ENCODE peak calls at places on chromosomes 6 and 20, in ten cellular contexts. R, A, Q, M, W, G, I, K, B and X are unnamed samples.

GRCh38 chr6:125586605-125587004 is 162.8 kb upstream of the HEY2 start:
- DNase-seq in R (no peak), A (no peak), Q (no peak), M (no peak), W (no peak), G (no peak), I (no peak), K (no peak), B (no peak), X (no peak)

GRCh38 chr6:47207261-47207660 is 102.4 kb downstream of the TNFRSF21 start:
- DNase-seq in R (no peak), A (no peak), Q (no peak), M (no peak), W (no peak), G (no peak), I (peak), K (no peak), B (no peak), X (no peak)

GRCh38 chr20:50369225-50370035 is 140.8 kb upstream of the PTPN1 start:
- DNase-seq in R (peak), A (no peak), Q (no peak), M (no peak), W (no peak), G (no peak), I (no peak), K (no peak), B (no peak), X (no peak)

GRCh38 chr20:44188752-44189151 is 1.8 kb upstream of the JPH2 start:
- DNase-seq in R (no peak), A (no peak), Q (no peak), M (no peak), W (peak), G (no peak), I (no peak), K (peak), B (no peak), X (no peak)

GRCh38 chr20:62635232-62635631 is 7.1 kb upstream of the SLCO4A1 start:
- DNase-seq in R (no peak), A (no peak), Q (no peak), M (no peak), W (no peak), G (no peak), I (no peak), K (no peak), B (no peak), X (no peak)

GRCh38 chr20:52572687-52573086 is 381.1 kb upstream of the ZFP64 start:
- DNase-seq in R (no peak), A (no peak), Q (no peak), M (no peak), W (no peak), G (peak), I (no peak), K (no peak), B (no peak), X (no peak)

GRCh38 chr20:48679603-48680002 is 148.2 kb downstream of the PREX1 start:
- DNase-seq in R (no peak), A (no peak), Q (no peak), M (peak), W (peak), G (no peak), I (no peak), K (no peak), B (no peak), X (no peak)

GRCh38 chr6:54473328-54473727 is 165.1 kb downstream of the TINAG start:
- DNase-seq in R (no peak), A (no peak), Q (no peak), M (no peak), W (no peak), G (no peak), I (no peak), K (no peak), B (no peak), X (no peak)

GRCh38 chr6:7317538-7317937 is 4.5 kb upstream of the SSR1 start:
- DNase-seq in R (no peak), A (no peak), Q (no peak), M (no peak), W (no peak), G (no peak), I (no peak), K (no peak), B (no peak), X (no peak)

GRCh38 chr6:10521104-10521808 is at the start of gene GCNT2:
- DNase-seq in R (no peak), A (no peak), Q (no peak), M (no peak), W (peak), G (peak), I (peak), K (peak), B (peak), X (no peak)

GRCh38 chr6:107763959-107764358 is 60.2 kb downstream of the SCML4 start:
- DNase-seq in R (no peak), A (no peak), Q (no peak), M (no peak), W (no peak), G (peak), I (peak), K (peak), B (no peak), X (peak)

GRCh38 chr6:44795326-44795725 is 407.8 kb downstream of the CDC5L start:
- DNase-seq in R (no peak), A (no peak), Q (no peak), M (no peak), W (no peak), G (no peak), I (no peak), K (no peak), B (no peak), X (no peak)

GRCh38 chr6:44253307-44254101 is 3.8 kb downstream of the SLC35B2 start:
- DNase-seq in R (no peak), A (peak), Q (no peak), M (peak), W (peak), G (no peak), I (peak), K (peak), B (peak), X (no peak)

GRCh38 chr6:165876568-165876967 is 213.5 kb upstream of the PDE10A start:
- DNase-seq in R (peak), A (no peak), Q (no peak), M (no peak), W (no peak), G (peak), I (peak), K (peak), B (no peak), X (peak)

GRCh38 chr20:34240121-34240520 is 1.1 kb upstream of the ASIP start:
- DNase-seq in R (no peak), A (no peak), Q (no peak), M (no peak), W (no peak), G (no peak), I (no peak), K (no peak), B (no peak), X (no peak)

GRCh38 chr20:45972500-45973183 is 639 bp upstream of the ZNF335 start:
- DNase-seq in R (no peak), A (no peak), Q (no peak), M (peak), W (no peak), G (no peak), I (no peak), K (no peak), B (no peak), X (no peak)

GRCh38 chr6:26097268-26097875 is 10.1 kb downstream of the HFE start:
- DNase-seq in R (peak), A (peak), Q (no peak), M (peak), W (peak), G (peak), I (peak), K (peak), B (peak), X (peak)

GRCh38 chr20:43958626-43959025 is 44.0 kb downstream of the TOX2 start:
- DNase-seq in R (no peak), A (no peak), Q (no peak), M (no peak), W (no peak), G (no peak), I (no peak), K (no peak), B (no peak), X (no peak)

GRCh38 chr20:61436674-61437279 is 184.7 kb downstream of the CDH4 start:
- DNase-seq in R (no peak), A (no peak), Q (peak), M (no peak), W (peak), G (peak), I (peak), K (peak), B (no peak), X (peak)

GRCh38 chr6:155026366-155027045 is 31.4 kb downstream of the TIAM2 start:
- DNase-seq in R (peak), A (no peak), Q (peak), M (no peak), W (peak), G (peak), I (peak), K (peak), B (peak), X (peak)

GRCh38 chr6:49646942-49647341 is 10.3 kb upstream of the RHAG start:
- DNase-seq in R (no peak), A (no peak), Q (no peak), M (no peak), W (no peak), G (no peak), I (no peak), K (no peak), B (no peak), X (no peak)

GRCh38 chr6:107821591-107821990 is 2.5 kb downstream of the SCML4 start:
- DNase-seq in R (no peak), A (no peak), Q (no peak), M (no peak), W (peak), G (no peak), I (no peak), K (no peak), B (no peak), X (no peak)

GRCh38 chr20:3238616-3239025 is 369 bp downstream of the SLC4A11 start:
- DNase-seq in R (no peak), A (peak), Q (no peak), M (no peak), W (peak), G (peak), I (peak), K (peak), B (no peak), X (no peak)

GRCh38 chr6:127404594-127405178 is 54.5 kb downstream of the KIAA0408 start:
- DNase-seq in R (no peak), A (no peak), Q (no peak), M (no peak), W (no peak), G (no peak), I (no peak), K (no peak), B (no peak), X (no peak)

GRCh38 chr6:111750753-111751684 is 122.2 kb downstream of the FYN start:
- DNase-seq in R (no peak), A (peak), Q (no peak), M (no peak), W (peak), G (peak), I (no peak), K (peak), B (peak), X (no peak)

GRCh38 chr6:109472132-109472995 is 10.7 kb downstream of the ZBTB24 start:
- DNase-seq in R (no peak), A (no peak), Q (no peak), M (no peak), W (no peak), G (no peak), I (no peak), K (no peak), B (no peak), X (no peak)

DNA sequence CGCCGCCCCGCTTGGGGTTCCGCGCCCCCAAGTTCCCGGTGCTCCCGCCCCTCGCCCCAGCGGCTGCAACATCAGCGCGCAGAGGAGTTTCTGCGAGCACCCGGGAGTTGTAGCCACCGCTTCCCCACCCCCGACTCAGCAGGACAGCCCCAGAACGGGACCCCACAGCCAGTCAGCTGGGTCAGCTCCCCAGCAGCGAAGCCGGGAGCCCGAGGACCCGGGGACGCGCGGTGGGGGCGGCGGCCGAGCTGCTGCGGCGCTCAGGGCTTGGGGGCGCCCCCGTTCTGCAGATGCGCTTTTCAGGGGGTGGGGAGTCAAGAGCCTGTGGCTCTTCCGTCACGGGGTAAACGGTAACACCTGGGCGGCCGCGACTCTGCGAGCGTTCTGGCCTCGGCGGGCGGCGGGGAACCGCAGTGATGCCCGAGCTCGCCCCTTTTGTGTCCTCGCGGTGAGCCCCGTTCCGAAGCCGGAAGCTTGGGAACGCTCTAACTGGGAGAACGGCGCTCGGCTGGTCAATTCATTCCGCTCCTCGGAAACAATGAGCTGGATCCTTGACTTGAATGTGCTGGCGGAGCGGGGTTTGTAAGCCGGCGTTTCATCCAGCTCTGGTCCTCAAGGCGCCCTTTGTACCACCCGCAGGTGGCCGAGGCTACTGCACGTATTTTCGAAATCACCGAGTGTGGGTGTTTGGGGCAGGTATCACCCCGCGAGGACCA is 775 bp downstream of the PLEKHG1 start:
- DNase-seq in R (peak), A (peak), Q (peak), M (peak), W (peak), G (peak), I (peak), K (peak), B (peak), X (peak)
- TF ChIP-seq CTCF in R (peak), A (peak), Q (peak), M (peak), W (peak), G (peak), I (peak), K (peak), B (peak), X (peak)

DNA sequence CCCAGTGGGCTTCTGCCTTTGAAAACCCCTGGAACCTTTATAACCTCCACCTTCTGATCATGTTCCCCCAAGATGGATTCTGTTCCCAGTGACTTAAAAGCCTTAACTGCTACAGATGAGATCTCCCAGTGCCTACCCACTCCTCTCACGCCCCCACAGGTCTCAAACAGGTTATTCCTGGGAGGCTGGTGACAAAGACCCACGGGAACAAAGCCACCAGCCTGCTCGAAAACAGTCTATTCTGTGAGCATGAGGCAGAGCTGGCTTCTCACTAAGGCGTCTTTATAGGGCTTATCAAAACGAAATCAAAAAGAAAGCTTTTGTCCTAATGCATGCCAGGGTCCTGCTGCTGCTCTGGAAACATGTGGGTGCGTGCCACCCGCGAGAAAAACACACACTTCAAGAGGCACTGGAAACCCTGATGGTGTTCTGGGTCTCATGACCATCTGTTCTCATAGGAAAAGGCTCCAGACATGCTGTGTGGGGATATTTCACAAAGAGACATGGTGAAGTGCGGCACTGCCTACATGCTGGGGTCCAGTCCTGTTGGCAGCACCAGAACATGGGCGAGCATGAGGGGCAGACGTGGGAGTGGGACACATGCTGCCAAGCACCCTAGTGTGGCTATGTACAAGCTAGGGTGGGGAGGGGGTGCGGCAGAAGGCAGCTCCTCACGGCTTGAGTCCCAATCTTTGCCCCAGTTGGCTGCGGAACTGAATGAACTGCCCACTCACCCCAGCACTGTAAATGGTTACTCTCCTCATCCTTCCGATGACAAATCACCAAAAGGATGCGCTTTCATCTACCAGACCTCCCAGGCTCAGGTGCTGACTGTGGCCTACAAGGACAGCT is 2.1 kb downstream of the FKBP1A start:
- DNase-seq in R (no peak), A (no peak), Q (no peak), M (no peak), W (no peak), G (no peak), I (no peak), K (no peak), B (peak), X (no peak)
- H3K4me3 ChIP-seq in R (peak), A (peak), Q (peak), M (peak), W (peak), G (peak), I (peak), K (peak), B (peak), X (peak)

DNA sequence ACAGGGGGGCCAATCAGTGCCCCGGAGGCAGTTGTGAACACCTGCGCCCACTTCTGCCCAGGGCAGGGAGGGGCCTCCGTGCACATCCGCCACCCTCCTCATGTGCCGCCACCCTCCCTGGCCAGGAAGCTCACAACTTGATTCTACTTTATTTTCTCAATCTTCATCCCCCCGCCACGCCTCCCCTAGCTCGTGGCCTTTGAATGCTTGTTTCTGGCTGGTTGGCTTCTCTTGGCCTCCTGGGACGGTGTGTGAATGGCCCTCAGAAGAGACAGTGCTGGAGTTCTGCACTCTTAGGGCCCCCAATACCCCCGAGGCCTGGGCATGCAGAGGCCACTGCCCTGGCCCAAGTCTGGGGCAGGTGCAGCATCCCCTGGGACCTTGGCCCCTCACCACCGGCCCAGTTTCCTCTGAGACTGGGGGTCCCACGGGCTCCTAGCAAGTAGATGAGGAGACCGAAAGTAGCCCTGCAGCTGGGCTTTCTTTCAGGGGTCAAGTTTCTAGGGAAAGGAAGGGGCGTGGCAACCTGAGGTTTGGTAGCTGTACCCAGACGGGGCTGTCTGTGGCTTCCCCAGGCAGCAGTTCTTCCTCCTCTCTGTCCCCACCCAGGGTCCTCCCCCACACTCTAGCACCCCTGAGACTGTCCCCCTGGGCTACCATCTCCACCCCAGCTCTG is 1.3 kb downstream of the RGS19 start:
- DNase-seq in R (no peak), A (peak), Q (no peak), M (peak), W (peak), G (no peak), I (no peak), K (no peak), B (no peak), X (no peak)
- TF ChIP-seq CTCF in R (no peak), A (no peak), Q (no peak), M (no peak), W (no peak), G (no peak), I (no peak), K (no peak), B (no peak), X (no peak)

GRCh38 chr6:31842056-31842455 is 14.5 kb downstream of the HSPA1B start:
- DNase-seq in R (no peak), A (no peak), Q (no peak), M (peak), W (no peak), G (no peak), I (no peak), K (no peak), B (no peak), X (no peak)

GRCh38 chr6:31836036-31836675 is 8.6 kb downstream of the HSPA1B start:
- DNase-seq in R (no peak), A (no peak), Q (no peak), M (peak), W (no peak), G (no peak), I (peak), K (peak), B (no peak), X (no peak)

GRCh38 chr6:31837612-31838553 is 10.3 kb downstream of the HSPA1B start:
- DNase-seq in R (no peak), A (no peak), Q (no peak), M (peak), W (no peak), G (no peak), I (no peak), K (no peak), B (no peak), X (no peak)

GRCh38 chr6:31836676-31837611 is 9.4 kb downstream of the HSPA1B start:
- DNase-seq in R (no peak), A (no peak), Q (no peak), M (no peak), W (no peak), G (no peak), I (peak), K (peak), B (peak), X (no peak)

GRCh38 chr6:31838968-31839367 is 11.4 kb downstream of the HSPA1B start:
- DNase-seq in R (no peak), A (no peak), Q (no peak), M (no peak), W (no peak), G (no peak), I (no peak), K (no peak), B (no peak), X (no peak)
- H3K4me3 ChIP-seq in R (no peak), A (no peak), Q (peak), M (no peak), W (peak), G (no peak), I (no peak), K (no peak), B (no peak), X (no peak)

DNA sequence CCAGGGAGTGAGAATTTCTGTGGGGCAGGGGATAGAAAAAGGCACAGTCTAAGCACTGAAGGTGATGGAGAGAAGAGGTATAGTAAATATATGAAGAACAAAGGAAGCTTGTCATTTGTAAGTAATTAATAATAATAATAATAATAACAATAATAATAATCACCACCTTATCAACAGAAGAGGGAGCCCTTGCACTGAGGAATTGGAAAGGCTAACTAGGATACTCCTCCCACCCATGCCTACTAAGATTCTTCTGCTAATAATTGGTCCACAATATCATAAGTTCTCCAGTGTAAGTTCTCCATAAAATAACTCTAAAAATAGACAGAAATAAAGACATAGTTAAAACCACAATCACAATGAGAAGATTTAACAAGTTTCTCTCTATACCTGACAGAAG is 912 bp upstream of the OR12D3 start:
- DNase-seq in R (no peak), A (no peak), Q (no peak), M (no peak), W (no peak), G (no peak), I (peak), K (peak), B (peak), X (no peak)
- TF ChIP-seq CTCF in R (no peak), A (no peak), Q (no peak), M (no peak), W (peak), G (no peak), I (no peak), K (peak), B (no peak), X (no peak)